ENCODE peak calls at places on chromosomes 13 and 19, in eight cellular contexts. Y is mammary epithelial cell; S is activated T-cell treated with anti-CD3 and anti-CD28 coated beads for 1 hour; W is cardiac fibroblast; Z is stimulated activated CD4-positive, alpha-beta T cell treated with anti-CD3 and anti-CD28 coated beads, Interleukin-2, amount 100 ng/mL, for 24 hours; J is pons; B is activated CD8-positive, alpha-beta memory T cell treated with anti-CD3 and anti-CD28 coated beads for 4 hours; D is uterus. C is an unnamed sample.

GRCh38 chr19:9847087-9847671 is 12.1 kb downstream of the PIN1 start:
- DNase-seq in Y (peak), S (peak), W (peak), Z (peak), J (no peak), B (peak), D (peak), C (peak)

GRCh38 chr13:102598061-102598460 is 1.3 kb downstream of the TPP2 start:
- DNase-seq in Y (peak), S (no peak), W (peak), Z (no peak), J (no peak), B (no peak), D (no peak), C (peak)

GRCh38 chr19:4537953-4538600 is 1.8 kb downstream of the LRG1 start:
- DNase-seq in Y (no peak), S (no peak), W (no peak), Z (no peak), J (no peak), B (no peak), D (no peak), C (no peak)

GRCh38 chr13:40518481-40518882 is 148.0 kb downstream of the FOXO1 start:
- DNase-seq in Y (peak), S (no peak), W (no peak), Z (peak), J (no peak), B (peak), D (no peak), C (no peak)

GRCh38 chr13:80334582-80335260 is 6.2 kb downstream of the SPRY2 start:
- DNase-seq in Y (peak), S (no peak), W (peak), Z (no peak), J (no peak), B (no peak), D (no peak), C (no peak)

GRCh38 chr19:10037809-10038208 is 24.5 kb downstream of the RDH8 start:
- DNase-seq in Y (no peak), S (no peak), W (no peak), Z (no peak), J (no peak), B (no peak), D (no peak), C (no peak)

GRCh38 chr13:38755792-38756191 is 68.9 kb downstream of the FREM2 start:
- DNase-seq in Y (no peak), S (no peak), W (no peak), Z (no peak), J (no peak), B (no peak), D (no peak), C (no peak)

GRCh38 chr19:33064117-33064777 is 441 bp downstream of the RHPN2 start:
- DNase-seq in Y (no peak), S (no peak), W (no peak), Z (peak), J (no peak), B (no peak), D (no peak), C (no peak)

GRCh38 chr19:38346837-38347236 is 11.2 kb downstream of the CATSPERG start:
- DNase-seq in Y (no peak), S (no peak), W (no peak), Z (no peak), J (no peak), B (no peak), D (no peak), C (no peak)

GRCh38 chr19:28642787-28643186 is 570.2 kb downstream of the UQCRFS1 start:
- DNase-seq in Y (no peak), S (no peak), W (no peak), Z (no peak), J (no peak), B (no peak), D (no peak), C (no peak)

GRCh38 chr19:57946316-57946715 is 1.2 kb downstream of the ZNF256 start:
- DNase-seq in Y (no peak), S (no peak), W (no peak), Z (no peak), J (no peak), B (no peak), D (no peak), C (no peak)

GRCh38 chr19:31553112-31553843 is 204.0 kb upstream of the TSHZ3 start:
- DNase-seq in Y (peak), S (no peak), W (peak), Z (no peak), J (no peak), B (no peak), D (no peak), C (no peak)

GRCh38 chr13:50592412-50593145 is 250.9 kb downstream of the DLEU7 start:
- DNase-seq in Y (peak), S (no peak), W (peak), Z (no peak), J (no peak), B (no peak), D (no peak), C (no peak)

GRCh38 chr13:96850538-96850937 is 143.7 kb downstream of the OXGR1 start:
- DNase-seq in Y (no peak), S (no peak), W (no peak), Z (no peak), J (no peak), B (no peak), D (no peak), C (no peak)

GRCh38 chr19:17797397-17798201 is 2.7 kb downstream of the B3GNT3 start:
- DNase-seq in Y (peak), S (no peak), W (peak), Z (peak), J (no peak), B (no peak), D (no peak), C (no peak)

GRCh38 chr13:21557995-21558394 is 46.0 kb downstream of the MICU2 start:
- DNase-seq in Y (peak), S (no peak), W (peak), Z (no peak), J (no peak), B (no peak), D (no peak), C (peak)

GRCh38 chr13:99353836-99354235 is 46.6 kb upstream of the GPR183 start:
- DNase-seq in Y (no peak), S (no peak), W (no peak), Z (peak), J (no peak), B (no peak), D (no peak), C (no peak)

GRCh38 chr19:1052349-1052967 is 12.6 kb downstream of the ABCA7 start:
- DNase-seq in Y (no peak), S (no peak), W (no peak), Z (no peak), J (no peak), B (no peak), D (no peak), C (no peak)

GRCh38 chr13:49082653-49083536 is 107.2 kb downstream of the FNDC3A start:
- DNase-seq in Y (peak), S (no peak), W (peak), Z (no peak), J (no peak), B (no peak), D (no peak), C (no peak)

GRCh38 chr19:590396-590745 is 690 bp downstream of the HCN2 start:
- DNase-seq in Y (peak), S (no peak), W (peak), Z (peak), J (no peak), B (no peak), D (no peak), C (peak)